ENCODE peak calls at places on chromosomes 4 and X, in five cellular contexts. K is SJSA1; W is ELR; U is stimulated activated CD8-positive, alpha-beta memory T cell treated with anti-CD3 and anti-CD28 coated beads, Interleukin-15, amount 100 ng/mL, for 24 hours; X is OCI-LY7. A is an unnamed sample.
A peak's percentile ranks its signal among the peaks of the same experiment; 100 is the strongest.

GRCh38 chr4:3822230-3822947 is 56.2 kb downstream of the ADRA2C start:
- DNase-seq in W (no peak), U (no peak), X (no peak), K (no peak), A (no peak)

GRCh38 chrX:111101580-111101979 is 5.6 kb downstream of the PAK3 start:
- DNase-seq in U (no peak), K (no peak), X (no peak), W (no peak), A (no peak)

GRCh38 chr4:41957634-41958033 is 22.4 kb downstream of the TMEM33 start:
- DNase-seq in K (no peak), W (peak; percentile 59), U (no peak), X (peak; percentile 63), A (no peak)

GRCh38 chr4:149029056-149029651 is 586.9 kb upstream of the NR3C2 start:
- DNase-seq in U (no peak), W (no peak), X (peak; percentile 19), K (no peak), A (no peak)

GRCh38 chr4:168765726-168766125 is 244.3 kb downstream of the CBR4 start:
- DNase-seq in K (no peak), X (no peak), U (no peak), W (peak; percentile 28), A (no peak)

GRCh38 chrX:13902406-13902805 is 85.5 kb upstream of the GPM6B start:
- DNase-seq in X (no peak), W (no peak), U (no peak), K (no peak), A (no peak)

GRCh38 chr4:15755321-15755750 is 22.8 kb upstream of the CD38 start:
- DNase-seq in X (no peak), W (peak; percentile 89), K (peak; percentile 70), U (no peak), A (no peak)

GRCh38 chrX:105564536-105564935 is 257.8 kb upstream of the NRK start:
- DNase-seq in K (peak; percentile 54), X (no peak), W (peak; percentile 22), U (no peak), A (no peak)

GRCh38 chr4:123466080-123466785 is 69.6 kb downstream of the SPRY1 start:
- DNase-seq in X (no peak), W (no peak), U (no peak), K (no peak), A (no peak)

GRCh38 chr4:42655921-42656735 is 777 bp downstream of the ATP8A1 start:
- DNase-seq in K (no peak), U (peak; percentile 19), X (peak; percentile 90), W (no peak), A (peak; percentile 27)

GRCh38 chr4:1278336-1278670 is 11.4 kb upstream of the MAEA start:
- DNase-seq in W (peak; percentile 62), K (no peak), X (no peak), U (no peak), A (no peak)

GRCh38 chrX:980572-981235 is 231.7 kb downstream of the CRLF2 start:
- DNase-seq in X (no peak), K (no peak), U (no peak), W (no peak), A (no peak)

GRCh38 chr4:112523764-112524505 is 8.0 kb upstream of the NEUROG2 start:
- DNase-seq in X (peak; percentile 93), U (peak; percentile 61), W (peak; percentile 58), K (peak; percentile 64), A (no peak)

GRCh38 chrX:40176256-40176978 is 78.7 kb upstream of the BCOR start:
- DNase-seq in W (peak; percentile 60), K (no peak), X (peak; percentile 84), U (no peak), A (no peak)

GRCh38 chr4:168766537-168767316 is 243.3 kb downstream of the CBR4 start:
- DNase-seq in X (no peak), U (no peak), W (peak; percentile 80), K (no peak), A (no peak)

GRCh38 chr4:94304365-94304971 is 38.2 kb downstream of the HPGDS start:
- DNase-seq in X (peak; percentile 10), U (no peak), K (no peak), W (peak; percentile 46), A (no peak)

GRCh38 chrX:79325263-79325958 is 41.7 kb downstream of the ITM2A start:
- DNase-seq in X (no peak), K (no peak), U (no peak), W (no peak), A (no peak)

GRCh38 chrX:1657367-1658082 is 42.7 kb downstream of the ASMT start:
- DNase-seq in K (no peak), X (peak; percentile 66), U (peak; percentile 19), W (no peak), A (no peak)

GRCh38 chr4:42015438-42015837 is 25.1 kb downstream of the SLC30A9 start:
- DNase-seq in K (no peak), X (no peak), W (no peak), U (no peak), A (no peak)

GRCh38 chr4:145679991-145680455 is at the start of gene C4orf51:
- DNase-seq in U (no peak), W (peak; percentile 41), X (no peak), K (no peak), A (no peak)